ENCODE peak calls at places on chromosome 14, in four cellular contexts. H is SK-N-SH, G is HepG2, F is GM12878. I is an unnamed sample.

GRCh38 chr14:81312289-81312876 is 87.7 kb downstream of the STON2 start:
- DNase-seq in H (no peak), G (no peak), F (no peak), I (no peak)

GRCh38 chr14:64952598-64953309 is 10.2 kb upstream of the GPX2 start:
- DNase-seq in H (no peak), G (no peak), F (peak), I (peak)

GRCh38 chr14:64966976-64967375 is 5.2 kb downstream of the RAB15 start:
- DNase-seq in H (no peak), G (no peak), F (no peak), I (no peak)

GRCh38 chr14:75562048-75562447 is 16.4 kb upstream of the FLVCR2 start:
- DNase-seq in H (no peak), G (no peak), F (no peak), I (no peak)

GRCh38 chr14:37139710-37140109 is 32.7 kb downstream of the SLC25A21 start:
- DNase-seq in H (no peak), G (no peak), F (no peak), I (no peak)

GRCh38 chr14:106625181-106625580 is 1098.8 kb downstream of the TMEM121 start:
- DNase-seq in H (no peak), G (no peak), F (no peak), I (no peak)

GRCh38 chr14:104357689-104358527 is 219.5 kb downstream of the KIF26A start:
- DNase-seq in H (peak), G (no peak), F (no peak), I (no peak)

GRCh38 chr14:61174395-61175386 is 106.4 kb downstream of the TMEM30B start:
- DNase-seq in H (no peak), G (no peak), F (no peak), I (no peak)

GRCh38 chr14:97306785-97307246 is 509.6 kb downstream of the VRK1 start:
- DNase-seq in H (no peak), G (no peak), F (peak), I (no peak)

GRCh38 chr14:75068294-75069020 is 984 bp upstream of the ZC2HC1C start:
- DNase-seq in H (peak), G (no peak), F (no peak), I (no peak)

GRCh38 chr14:58963873-58964597 is 224.4 kb upstream of the DAAM1 start:
- DNase-seq in H (no peak), G (no peak), F (no peak), I (no peak)

GRCh38 chr14:60805881-60806569 is 71.5 kb downstream of the MNAT1 start:
- DNase-seq in H (no peak), G (no peak), F (no peak), I (no peak)

GRCh38 chr14:30874120-30874998 is at the start of gene COCH:
- DNase-seq in H (peak), G (peak), F (no peak), I (peak)

DNA sequence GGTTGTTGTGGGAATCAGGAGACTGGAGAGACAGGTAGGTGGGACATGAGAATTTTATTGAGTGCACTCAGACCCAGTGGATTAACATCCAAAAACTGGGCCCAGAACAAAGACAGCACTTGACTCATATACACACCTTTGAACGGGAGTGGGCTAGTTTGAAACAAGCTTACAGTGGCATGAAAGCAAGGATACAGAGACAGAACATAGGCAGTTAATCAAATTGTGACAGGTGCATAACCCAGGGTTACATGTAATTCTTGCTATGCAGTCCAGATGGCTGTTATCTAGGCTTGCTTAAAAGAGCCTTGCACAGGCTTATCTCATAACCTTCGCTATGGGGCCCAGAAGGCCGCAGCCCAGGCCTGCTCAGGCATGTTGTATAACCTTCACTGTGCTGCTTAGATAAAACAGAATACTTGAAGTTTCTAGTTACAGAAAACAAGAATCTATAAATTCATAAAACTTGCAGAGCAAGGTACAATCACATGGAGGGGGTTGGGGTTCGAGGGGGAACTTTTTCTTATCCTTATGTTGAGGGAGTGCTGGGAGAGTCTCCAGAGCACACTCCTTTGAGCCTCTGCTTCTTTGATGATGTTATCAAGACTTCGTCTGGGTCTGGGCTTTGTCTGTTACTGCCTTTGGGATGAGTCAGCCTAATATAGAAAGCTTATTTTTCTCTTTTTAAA is 81.7 kb downstream of the TNFAIP2 start:
- DNase-seq in H (no peak), G (no peak), F (no peak), I (peak)
- TF ChIP-seq NFIC in H (no peak), G (no peak), F (no peak), I (peak)

DNA sequence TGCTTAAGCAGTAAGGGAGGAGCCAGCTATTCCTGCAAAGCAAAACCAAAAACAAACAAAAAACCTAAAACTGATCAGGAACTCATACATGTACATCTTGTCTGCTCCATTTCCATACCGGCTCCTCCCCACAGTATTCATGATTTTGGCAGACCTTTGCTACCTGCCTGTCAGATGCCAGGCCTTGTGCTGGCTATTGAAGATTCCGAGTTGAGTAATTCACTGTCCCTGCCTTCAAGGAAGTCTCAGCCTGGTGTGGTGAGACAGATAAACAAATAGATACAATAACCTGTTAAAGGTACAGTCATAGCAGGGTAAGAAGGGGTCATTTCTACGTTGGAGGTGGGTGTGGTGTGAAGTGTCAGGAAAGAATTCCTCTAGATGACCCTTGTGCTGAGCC is 42.7 kb downstream of the SUSD6 start:
- DNase-seq in H (no peak), G (no peak), F (no peak), I (no peak)
- TF ChIP-seq NFIC in H (no peak), G (no peak), F (no peak), I (no peak)

GRCh38 chr14:50531595-50532501 is 521 bp downstream of the MAP4K5 start:
- DNase-seq in H (peak), G (no peak), F (no peak), I (no peak)
- TF ChIP-seq NFIC in H (no peak), G (no peak), F (no peak), I (no peak)

GRCh38 chr14:92121207-92121669 is 268 bp downstream of the NDUFB1 start:
- DNase-seq in H (no peak), G (peak), F (no peak), I (no peak)

GRCh38 chr14:92122351-92122677 is 545 bp downstream of the CPSF2 start:
- DNase-seq in H (no peak), G (peak), F (no peak), I (peak)

GRCh38 chr14:92121670-92122350 is at the start of the genes CPSF2 and NDUFB1:
- DNase-seq in H (peak), G (peak), F (peak), I (peak)

DNA sequence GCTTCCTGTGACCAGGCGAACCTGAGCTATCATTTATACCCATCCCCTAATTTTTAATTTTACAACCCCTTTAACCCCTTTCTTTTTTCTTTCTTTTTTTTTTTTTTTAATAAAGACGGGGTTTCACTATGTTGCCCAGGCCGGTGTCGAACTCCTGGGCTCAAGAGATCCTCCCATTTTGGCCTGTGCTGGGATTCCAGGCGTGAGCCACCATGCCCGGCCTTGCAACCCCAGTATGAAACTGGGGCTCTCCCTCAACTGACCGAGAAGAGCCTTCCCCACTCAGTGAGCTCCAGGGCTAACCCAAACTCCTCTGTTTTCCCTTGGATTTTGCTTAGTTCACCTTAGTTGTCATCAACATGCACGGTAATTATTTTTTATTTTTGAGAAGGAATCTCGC is 992 bp downstream of the CPSF2 start:
- DNase-seq in H (no peak), G (no peak), F (no peak), I (no peak)
- TF ChIP-seq NFIC in H (no peak), G (no peak), F (no peak), I (no peak)

GRCh38 chr14:100747021-100747586 is 20.4 kb downstream of the DLK1 start:
- DNase-seq in H (no peak), G (peak), F (no peak), I (no peak)
- TF ChIP-seq NFIC in H (no peak), G (no peak), F (no peak), I (no peak)

GRCh38 chr14:32941668-32942065 is 3.0 kb downstream of the NPAS3 start:
- DNase-seq in H (no peak), G (no peak), F (no peak), I (no peak)

GRCh38 chr14:32940066-32940651 is 1.5 kb downstream of the NPAS3 start:
- DNase-seq in H (no peak), G (no peak), F (no peak), I (no peak)

GRCh38 chr14:32940711-32941667 is 2.3 kb downstream of the NPAS3 start:
- DNase-seq in H (no peak), G (no peak), F (no peak), I (no peak)

GRCh38 chr14:32939254-32940065 is 781 bp downstream of the NPAS3 start:
- DNase-seq in H (peak), G (no peak), F (no peak), I (no peak)

GRCh38 chr14:32938719-32939253 is at the start of gene NPAS3:
- DNase-seq in H (peak), G (no peak), F (no peak), I (no peak)
- TF ChIP-seq NFIC in H (no peak), G (no peak), F (no peak), I (no peak)

GRCh38 chr14:23494223-23494622 is 24.7 kb downstream of the NGDN start:
- DNase-seq in H (peak), G (peak), F (no peak), I (no peak)
- TF ChIP-seq NFIC in H (no peak), G (no peak), F (no peak), I (no peak)

DNA sequence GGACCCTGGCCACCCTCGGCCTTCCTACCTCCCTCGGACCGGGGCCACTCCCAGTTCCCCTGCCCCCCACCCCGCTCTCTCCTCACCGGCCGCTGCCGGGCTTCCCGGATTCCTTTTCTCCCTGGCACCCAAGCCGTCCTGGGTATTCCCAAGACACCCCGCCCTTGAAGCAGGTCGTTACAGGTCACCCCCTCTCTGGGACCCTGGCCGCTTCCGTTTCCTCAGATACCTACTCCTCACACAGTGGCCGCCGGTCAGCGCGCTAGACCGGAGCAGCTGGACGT is 469 bp downstream of the NUMB start:
- DNase-seq in H (peak), G (no peak), F (no peak), I (no peak)
- TF ChIP-seq NFIC in H (no peak), G (no peak), F (no peak), I (no peak)

GRCh38 chr14:42459171-42459685 is 852.6 kb downstream of the LRFN5 start:
- DNase-seq in H (no peak), G (no peak), F (no peak), I (no peak)
- TF ChIP-seq NFIC in H (no peak), G (no peak), F (no peak), I (no peak)

I was measured in K562.